ENCODE peak calls at places on chromosomes 3 and 15, in ten cellular contexts. M is tibial nerve, S is GM23338, T is endodermal cell, V is AG09309, K is astrocyte, L is H9, Q is PC-3, X is cardiac fibroblast, O is GM20000. H is an unnamed sample.

GRCh38 chr3:196388946-196389345 is 43.3 kb downstream of the UBXN7 start:
- DNase-seq in M (no peak), S (no peak), T (no peak), V (no peak), K (peak), L (no peak), Q (no peak), X (peak), O (no peak), H (no peak)

GRCh38 chr15:42050484-42051255 is 29.8 kb upstream of the PLA2G4E start:
- DNase-seq in M (no peak), S (no peak), T (peak), V (no peak), K (no peak), L (no peak), Q (no peak), X (no peak), O (no peak), H (no peak)

GRCh38 chr3:54196330-54196975 is 74.1 kb downstream of the CACNA2D3 start:
- DNase-seq in M (no peak), S (no peak), T (no peak), V (no peak), K (no peak), L (no peak), Q (no peak), X (no peak), O (no peak), H (no peak)

GRCh38 chr3:32681811-32682210 is 3.2 kb upstream of the CNOT10 start:
- DNase-seq in M (no peak), S (no peak), T (no peak), V (no peak), K (no peak), L (no peak), Q (peak), X (no peak), O (no peak), H (no peak)

GRCh38 chr3:98787181-98787580 is 24.0 kb downstream of the ST3GAL6 start:
- DNase-seq in M (no peak), S (no peak), T (no peak), V (no peak), K (no peak), L (no peak), Q (no peak), X (no peak), O (no peak), H (no peak)

GRCh38 chr3:127206611-127207516 is 13.9 kb downstream of the PRR23E start:
- DNase-seq in M (no peak), S (no peak), T (no peak), V (no peak), K (no peak), L (no peak), Q (no peak), X (no peak), O (no peak), H (no peak)

GRCh38 chr3:10552631-10552943 is 47.2 kb upstream of the ATP2B2 start:
- DNase-seq in M (no peak), S (no peak), T (peak), V (no peak), K (no peak), L (peak), Q (no peak), X (no peak), O (no peak), H (no peak)

GRCh38 chr3:16890605-16891333 is 6.0 kb downstream of the PLCL2 start:
- DNase-seq in M (no peak), S (no peak), T (no peak), V (no peak), K (no peak), L (no peak), Q (peak), X (peak), O (no peak), H (no peak)

GRCh38 chr3:20186600-20187004 is 596 bp upstream of the SGO1 start:
- DNase-seq in M (no peak), S (peak), T (no peak), V (no peak), K (no peak), L (no peak), Q (no peak), X (no peak), O (no peak), H (no peak)

GRCh38 chr3:120039642-120040610 is 54.3 kb downstream of the GSK3B start:
- DNase-seq in M (no peak), S (peak), T (peak), V (no peak), K (peak), L (peak), Q (peak), X (peak), O (no peak), H (no peak)

GRCh38 chr15:94584833-94585244 is 353.5 kb downstream of the MCTP2 start:
- DNase-seq in M (no peak), S (no peak), T (no peak), V (no peak), K (peak), L (no peak), Q (no peak), X (no peak), O (peak), H (no peak)

GRCh38 chr3:8319935-8320634 is 181.5 kb upstream of the LMCD1 start:
- DNase-seq in M (no peak), S (no peak), T (no peak), V (peak), K (peak), L (no peak), Q (peak), X (peak), O (no peak), H (peak)

GRCh38 chr15:98712845-98713584 is 64.7 kb downstream of the IGF1R start:
- DNase-seq in M (no peak), S (no peak), T (no peak), V (no peak), K (no peak), L (no peak), Q (no peak), X (no peak), O (no peak), H (no peak)

GRCh38 chr3:14203521-14204079 is 25.0 kb downstream of the LSM3 start:
- DNase-seq in M (peak), S (peak), T (peak), V (peak), K (peak), L (peak), Q (peak), X (peak), O (peak), H (peak)

GRCh38 chr3:146605106-146605505 is at the start of gene PLSCR5:
- DNase-seq in M (no peak), S (no peak), T (no peak), V (no peak), K (no peak), L (no peak), Q (peak), X (no peak), O (no peak), H (no peak)

GRCh38 chr15:23438816-23439466 is 8.1 kb downstream of the GOLGA6L2 start:
- DNase-seq in M (no peak), S (no peak), T (no peak), V (no peak), K (no peak), L (no peak), Q (no peak), X (no peak), O (no peak), H (no peak)

GRCh38 chr3:16311960-16312451 is 47.0 kb downstream of the OXNAD1 start:
- DNase-seq in M (peak), S (no peak), T (no peak), V (no peak), K (peak), L (no peak), Q (no peak), X (peak), O (peak), H (no peak)

GRCh38 chr15:75360391-75360790 is 8.0 kb downstream of the MAN2C1 start:
- DNase-seq in M (no peak), S (no peak), T (no peak), V (no peak), K (no peak), L (no peak), Q (no peak), X (no peak), O (no peak), H (no peak)

GRCh38 chr15:88385078-88385700 is 82.0 kb downstream of the MRPL46 start:
- DNase-seq in M (no peak), S (no peak), T (peak), V (no peak), K (peak), L (no peak), Q (peak), X (no peak), O (no peak), H (peak)

GRCh38 chr3:176776622-176777021 is 420.7 kb downstream of the TBL1XR1 start:
- DNase-seq in M (no peak), S (no peak), T (no peak), V (no peak), K (no peak), L (no peak), Q (no peak), X (no peak), O (no peak), H (no peak)

GRCh38 chr3:149813367-149814281 is 609 bp downstream of the RNF13 start:
- DNase-seq in M (peak), S (peak), T (peak), V (no peak), K (peak), L (peak), Q (peak), X (peak), O (no peak), H (peak)

GRCh38 chr15:95269247-95270155 is 1038.1 kb downstream of the MCTP2 start:
- DNase-seq in M (peak), S (no peak), T (no peak), V (no peak), K (no peak), L (no peak), Q (no peak), X (no peak), O (no peak), H (no peak)

GRCh38 chr3:46692566-46692983 is 904 bp downstream of the ALS2CL start:
- DNase-seq in M (no peak), S (peak), T (peak), V (no peak), K (peak), L (peak), Q (peak), X (no peak), O (no peak), H (peak)

GRCh38 chr15:57747206-57747605 is 40.7 kb downstream of the POLR2M start:
- DNase-seq in M (peak), S (peak), T (no peak), V (no peak), K (no peak), L (no peak), Q (no peak), X (peak), O (no peak), H (no peak)

GRCh38 chr3:74643636-74644035 is 29.2 kb upstream of the CNTN3 start:
- DNase-seq in M (peak), S (peak), T (no peak), V (no peak), K (no peak), L (no peak), Q (no peak), X (peak), O (no peak), H (no peak)

GRCh38 chr3:124829819-124830554 is 57.2 kb downstream of the ITGB5 start:
- DNase-seq in M (no peak), S (no peak), T (no peak), V (no peak), K (no peak), L (no peak), Q (no peak), X (no peak), O (no peak), H (no peak)

GRCh38 chr15:57565326-57565725 is 26.4 kb upstream of the MYZAP start:
- DNase-seq in M (no peak), S (peak), T (no peak), V (no peak), K (no peak), L (peak), Q (peak), X (no peak), O (no peak), H (no peak)

GRCh38 chr3:147318900-147319299 is 87.4 kb downstream of the ZIC4 start:
- DNase-seq in M (no peak), S (peak), T (no peak), V (no peak), K (no peak), L (no peak), Q (peak), X (no peak), O (no peak), H (no peak)

GRCh38 chr3:51389423-51390183 is 1.5 kb upstream of the RBM15B start:
- DNase-seq in M (peak), S (peak), T (peak), V (no peak), K (peak), L (peak), Q (peak), X (peak), O (peak), H (peak)

GRCh38 chr3:94494992-94495391 is 432.1 kb downstream of the NSUN3 start:
- DNase-seq in M (no peak), S (no peak), T (no peak), V (no peak), K (no peak), L (no peak), Q (no peak), X (no peak), O (no peak), H (no peak)

GRCh38 chr3:53501203-53501602 is 6.8 kb downstream of the CACNA1D start:
- DNase-seq in M (no peak), S (no peak), T (no peak), V (no peak), K (no peak), L (no peak), Q (no peak), X (no peak), O (no peak), H (no peak)

GRCh38 chr3:152400912-152401311 is 132.2 kb downstream of the MBNL1 start:
- DNase-seq in M (no peak), S (no peak), T (no peak), V (no peak), K (peak), L (no peak), Q (peak), X (peak), O (no peak), H (peak)

GRCh38 chr3:71060536-71060935 is 523.0 kb downstream of the FOXP1 start:
- DNase-seq in M (no peak), S (no peak), T (no peak), V (no peak), K (no peak), L (no peak), Q (peak), X (no peak), O (no peak), H (no peak)

GRCh38 chr3:133295199-133295901 is 104.5 kb upstream of the BFSP2 start:
- DNase-seq in M (no peak), S (peak), T (peak), V (no peak), K (peak), L (peak), Q (peak), X (peak), O (peak), H (peak)

GRCh38 chr15:38565287-38565670 is 665 bp upstream of the RASGRP1 start:
- DNase-seq in M (no peak), S (no peak), T (no peak), V (no peak), K (no peak), L (no peak), Q (no peak), X (no peak), O (no peak), H (no peak)

GRCh38 chr3:146839727-146840126 is 234.6 kb upstream of the PLSCR5 start:
- DNase-seq in M (no peak), S (no peak), T (no peak), V (no peak), K (no peak), L (no peak), Q (no peak), X (no peak), O (no peak), H (no peak)

GRCh38 chr3:100972293-100972692 is 20.9 kb downstream of the ABI3BP start:
- DNase-seq in M (no peak), S (no peak), T (no peak), V (no peak), K (no peak), L (no peak), Q (no peak), X (no peak), O (no peak), H (no peak)

GRCh38 chr3:158050461-158050860 is 55.8 kb downstream of the SHOX2 start:
- DNase-seq in M (no peak), S (no peak), T (no peak), V (no peak), K (no peak), L (no peak), Q (no peak), X (peak), O (no peak), H (no peak)

GRCh38 chr3:54784021-54784420 is 143.8 kb downstream of the LRTM1 start:
- DNase-seq in M (no peak), S (no peak), T (no peak), V (no peak), K (no peak), L (no peak), Q (no peak), X (no peak), O (no peak), H (no peak)

GRCh38 chr3:127110982-127111693 is 81.8 kb upstream of the PRR23E start:
- DNase-seq in M (no peak), S (peak), T (peak), V (no peak), K (no peak), L (peak), Q (no peak), X (no peak), O (no peak), H (no peak)

DNA sequence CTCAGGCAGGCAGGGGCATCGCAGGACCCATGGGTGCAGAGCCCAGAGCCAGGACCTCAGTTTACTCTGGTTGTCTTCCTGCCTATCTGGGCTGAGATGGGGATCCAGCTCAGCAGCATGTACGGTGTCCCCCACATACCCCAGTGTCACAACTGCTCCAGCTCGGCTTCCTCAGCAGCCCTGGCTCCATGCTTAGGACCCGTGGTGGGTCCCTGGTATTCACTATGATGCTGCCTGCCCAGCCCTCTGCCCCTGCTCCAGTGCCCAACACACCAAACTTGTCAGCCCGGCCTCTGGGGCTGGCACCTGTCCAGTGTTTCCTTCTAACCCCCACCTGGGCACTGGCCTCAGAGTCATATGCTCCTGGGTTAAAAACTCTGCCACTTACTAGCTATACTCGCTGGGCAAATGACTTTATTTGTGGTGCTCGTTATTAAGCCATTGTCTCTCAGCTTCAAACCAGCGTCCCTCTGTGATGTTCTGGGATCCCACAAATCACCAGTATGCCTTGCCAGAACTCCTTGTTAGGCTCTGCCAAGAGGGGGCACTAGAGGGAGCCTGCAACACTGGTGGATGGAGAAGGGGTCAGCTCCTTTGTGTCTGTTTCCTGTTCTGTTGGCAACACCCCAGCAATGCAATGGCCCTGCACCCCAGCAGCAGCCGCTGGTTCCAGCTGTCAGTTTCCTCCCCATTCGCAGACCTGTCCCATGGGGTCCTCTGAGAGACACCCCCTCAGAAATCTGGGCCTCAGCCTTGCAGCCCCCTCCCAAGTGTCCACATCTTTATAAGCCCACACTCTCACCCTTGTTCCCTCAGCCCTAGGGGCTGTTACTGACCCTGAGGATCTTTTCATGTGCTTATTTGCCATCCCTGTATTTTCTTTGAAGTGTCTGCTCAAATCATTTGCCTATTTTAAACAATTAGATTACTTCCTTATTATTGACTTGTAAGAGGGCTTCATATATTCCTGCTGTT is 24.1 kb upstream of the MRPS22 start:
- DNase-seq in M (no peak), S (peak), T (peak), V (no peak), K (no peak), L (peak), Q (no peak), X (no peak), O (no peak), H (no peak)
- TF ChIP-seq CTCF in M (no peak), S (peak), T (peak), V (peak), K (peak), L (peak), Q (peak), X (peak), O (peak), H (peak)

DNA sequence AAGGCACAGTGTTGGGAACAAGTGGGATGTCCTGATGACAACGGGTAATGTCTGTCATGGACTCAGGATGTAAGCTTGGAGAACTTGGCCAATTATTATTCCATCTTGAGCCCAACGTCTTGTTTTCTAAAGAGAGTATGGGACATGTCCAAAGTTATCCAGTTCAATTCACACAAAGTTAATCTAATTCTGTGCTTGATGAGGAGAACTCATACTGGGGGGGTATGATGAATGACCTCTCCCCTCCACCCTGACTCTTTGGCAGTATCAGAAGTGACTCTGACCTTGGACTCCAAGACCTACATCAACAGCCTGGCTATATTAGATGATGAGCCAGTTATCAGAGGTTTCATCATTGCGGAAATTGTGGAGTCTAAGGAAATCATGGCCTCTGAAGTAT is 36.3 kb downstream of the TGM4 start:
- DNase-seq in M (no peak), S (no peak), T (no peak), V (no peak), K (no peak), L (no peak), Q (no peak), X (no peak), O (no peak), H (no peak)
- TF ChIP-seq CTCF in M (no peak), S (no peak), T (no peak), V (no peak), K (no peak), L (no peak), Q (no peak), X (no peak), O (no peak), H (no peak)

GRCh38 chr3:4943553-4943952 is 35.7 kb upstream of the BHLHE40 start:
- DNase-seq in M (no peak), S (peak), T (no peak), V (no peak), K (no peak), L (no peak), Q (peak), X (no peak), O (no peak), H (no peak)
- TF ChIP-seq CTCF in M (no peak), S (peak), T (peak), V (peak), K (peak), L (peak), Q (peak), X (peak), O (no peak), H (peak)

GRCh38 chr15:73986776-73987056 is 5.4 kb downstream of the STOML1 start:
- DNase-seq in M (no peak), S (no peak), T (no peak), V (no peak), K (no peak), L (no peak), Q (no peak), X (no peak), O (no peak), H (no peak)
- TF ChIP-seq CTCF in M (no peak), S (no peak), T (no peak), V (no peak), K (no peak), L (no peak), Q (no peak), X (no peak), O (no peak), H (no peak)

GRCh38 chr3:58659051-58659675 is 7.4 kb downstream of the FAM3D start:
- DNase-seq in M (no peak), S (peak), T (peak), V (no peak), K (no peak), L (peak), Q (peak), X (peak), O (no peak), H (peak)
- TF ChIP-seq CTCF in M (no peak), S (peak), T (peak), V (peak), K (peak), L (peak), Q (peak), X (peak), O (no peak), H (peak)

GRCh38 chr3:102037209-102037608 is 187.9 kb downstream of the NFKBIZ start:
- DNase-seq in M (no peak), S (peak), T (no peak), V (no peak), K (peak), L (no peak), Q (no peak), X (peak), O (no peak), H (no peak)

GRCh38 chr3:102036015-102036414 is 186.7 kb downstream of the NFKBIZ start:
- DNase-seq in M (no peak), S (no peak), T (no peak), V (no peak), K (no peak), L (no peak), Q (no peak), X (no peak), O (no peak), H (no peak)

GRCh38 chr3:102037791-102038190 is 188.5 kb downstream of the NFKBIZ start:
- DNase-seq in M (no peak), S (no peak), T (no peak), V (no peak), K (peak), L (no peak), Q (no peak), X (no peak), O (no peak), H (no peak)

GRCh38 chr3:102035118-102035517 is 185.8 kb downstream of the NFKBIZ start:
- DNase-seq in M (no peak), S (no peak), T (no peak), V (no peak), K (no peak), L (no peak), Q (peak), X (no peak), O (no peak), H (no peak)

GRCh38 chr3:102036472-102036871 is 187.2 kb downstream of the NFKBIZ start:
- DNase-seq in M (no peak), S (no peak), T (no peak), V (no peak), K (no peak), L (no peak), Q (no peak), X (no peak), O (no peak), H (no peak)
- TF ChIP-seq CTCF in M (no peak), S (no peak), T (no peak), V (no peak), K (no peak), L (no peak), Q (no peak), X (no peak), O (no peak), H (no peak)